ENCODE peak calls at places on chromosomes 11 and 22, in four cellular contexts. W, N, S and J are unnamed samples.

GRCh38 chr22:50447576-50448551 is 27.0 kb downstream of the SBF1 start:
- DNase-seq in W (no peak), N (no peak), S (no peak), J (no peak)

GRCh38 chr11:1309498-1310314 is at the start of gene TOLLIP:
- DNase-seq in W (peak; percentile 100), N (peak; percentile 95), S (peak; percentile 100), J (peak; percentile 56)

GRCh38 chr11:34250732-34251639 is 106.8 kb downstream of the ABTB2 start:
- DNase-seq in W (peak; percentile 57), N (peak; percentile 28), S (no peak), J (no peak)

GRCh38 chr11:71486320-71486719 is 33.3 kb downstream of the NADSYN1 start:
- DNase-seq in W (no peak), N (no peak), S (no peak), J (no peak)

GRCh38 chr22:34608716-34609115 is 457.2 kb upstream of the ISX start:
- DNase-seq in W (no peak), N (no peak), S (no peak), J (no peak)

GRCh38 chr11:119891392-119891791 is 162.4 kb upstream of the NECTIN1 start:
- DNase-seq in W (peak; percentile 74), N (no peak), S (no peak), J (no peak)

GRCh38 chr22:24063986-24064385 is 52.9 kb downstream of the CABIN1 start:
- DNase-seq in W (no peak), N (no peak), S (no peak), J (no peak)

GRCh38 chr11:33895752-33896137 is 3.9 kb upstream of the LMO2 start:
- DNase-seq in W (no peak), N (no peak), S (no peak), J (no peak)

GRCh38 chr22:38954414-38955043 is 2.9 kb upstream of the APOBEC3A start:
- DNase-seq in W (no peak), N (no peak), S (no peak), J (no peak)

GRCh38 chr22:38955250-38955775 is 2.1 kb upstream of the APOBEC3A start:
- DNase-seq in W (no peak), N (no peak), S (no peak), J (no peak)

GRCh38 chr22:38953091-38953490 is 4.3 kb upstream of the APOBEC3A start:
- DNase-seq in W (no peak), N (no peak), S (no peak), J (no peak)

GRCh38 chr22:38952382-38952993 is 4.9 kb upstream of the APOBEC3A start:
- DNase-seq in W (no peak), N (no peak), S (no peak), J (no peak)

GRCh38 chr22:38953577-38954413 is 3.6 kb upstream of the APOBEC3A start:
- DNase-seq in W (no peak), N (no peak), S (no peak), J (peak; percentile 85)
- TF ChIP-seq USF1 in W (no peak), N (no peak), S (no peak), J (no peak)

GRCh38 chr11:57624864-57625263 is 24.8 kb downstream of the YPEL4 start:
- DNase-seq in W (no peak), N (no peak), S (no peak), J (no peak)
- TF ChIP-seq USF2 in W (no peak), N (no peak), S (no peak), J (no peak)

GRCh38 chr11:45052361-45052760 is 94.1 kb upstream of the PRDM11 start:
- DNase-seq in W (no peak), N (no peak), S (no peak), J (no peak)
- TF ChIP-seq USF1 in W (no peak), N (no peak), S (no peak), J (no peak)

GRCh38 chr11:111422494-111423249 is 43.6 kb upstream of the POU2AF1 start:
- DNase-seq in W (peak; percentile 64), N (peak; percentile 87), S (peak; percentile 44), J (no peak)
- TF ChIP-seq USF2 in W (no peak), N (no peak), S (no peak), J (no peak)